ENCODE peak calls at places on chromosomes 11 and 22, in eight cellular contexts. U is IMR-90, D is sigmoid colon, P is mesendoderm, I is right atrium auricular region, O is mesenchymal stem cell, C is lung, E is BE2C. L is an unnamed sample. For H3K27me3 and H3K4me1, the result is how much of the 10 kb centered on the place peaks cover.

GRCh38 chr11:113994077-113994954 is 19.4 kb downstream of the HTR3A start:
- DNase-seq in O (peak), I (no peak), C (no peak), D (no peak), U (no peak), E (peak), P (peak), L (peak)

GRCh38 chr22:41175546-41175945 is 29.6 kb upstream of the L3MBTL2 start:
- DNase-seq in O (no peak), D (no peak), I (no peak), E (peak), U (no peak), P (no peak), C (no peak), L (no peak)

GRCh38 chr22:39207141-39208012 is 37.4 kb downstream of the PDGFB start:
- DNase-seq in U (peak), C (no peak), P (no peak), I (no peak), E (no peak), O (no peak), D (peak), L (no peak)

GRCh38 chr11:73198677-73199076 is 19.4 kb upstream of the P2RY2 start:
- DNase-seq in O (peak), I (no peak), U (no peak), E (no peak), C (peak), D (peak), P (peak), L (no peak)

GRCh38 chr22:49958961-49959781 is 1.4 kb upstream of the PIM3 start:
- DNase-seq in U (no peak), I (no peak), E (peak), C (no peak), O (no peak), D (peak), P (no peak), L (no peak)

GRCh38 chr11:67524480-67524808 is 1.2 kb upstream of the CABP2 start:
- DNase-seq in P (no peak), I (no peak), D (no peak), U (no peak), E (no peak), C (no peak), O (no peak), L (no peak)

GRCh38 chr11:266676-267439 is 11.3 kb upstream of the NLRP6 start:
- DNase-seq in E (no peak), O (no peak), P (peak), C (peak), U (no peak), D (no peak), I (no peak), L (no peak)

GRCh38 chr11:83744620-83745192 is 458.5 kb upstream of the CCDC90B start:
- DNase-seq in D (no peak), C (no peak), O (no peak), E (no peak), I (no peak), P (no peak), U (no peak), L (no peak)

GRCh38 chr11:72578051-72578450 is 96.2 kb downstream of the PDE2A start:
- DNase-seq in E (peak), P (no peak), I (no peak), U (no peak), O (no peak), C (no peak), D (peak), L (no peak)

GRCh38 chr11:103546236-103546635 is 437.0 kb downstream of the DYNC2H1 start:
- DNase-seq in I (no peak), E (no peak), P (no peak), D (no peak), U (peak), C (no peak), O (no peak), L (no peak)

GRCh38 chr22:36765943-36766450 is 9.9 kb downstream of the IFT27 start:
- DNase-seq in P (no peak), O (no peak), U (peak), C (no peak), E (peak), I (no peak), D (no peak), L (no peak)

GRCh38 chr11:77073328-77074001 is 6.7 kb downstream of the CAPN5 start:
- DNase-seq in P (no peak), C (peak), U (peak), I (peak), E (peak), D (peak), O (peak), L (no peak)

GRCh38 chr11:111944139-111944538 is 7.0 kb downstream of the DIXDC1 start:
- DNase-seq in P (peak), I (peak), C (no peak), U (peak), O (peak), D (no peak), E (no peak), L (no peak)

GRCh38 chr22:36938886-36939285 is 25.5 kb downstream of the CSF2RB start:
- DNase-seq in P (no peak), D (no peak), E (no peak), C (no peak), I (no peak), U (no peak), O (no peak), L (no peak)

GRCh38 chr11:6202036-6202435 is 3.0 kb downstream of the OR52W1 start:
- DNase-seq in E (no peak), O (no peak), C (no peak), D (no peak), I (no peak), U (peak), P (no peak), L (no peak)

GRCh38 chr22:49937758-49938564 is 19.5 kb downstream of the CRELD2 start:
- DNase-seq in I (no peak), C (no peak), P (no peak), D (no peak), U (no peak), E (no peak), O (no peak), L (no peak)

GRCh38 chr22:32794449-32795213 is 6.9 kb upstream of the TIMP3 start:
- DNase-seq in E (no peak), D (no peak), I (no peak), P (peak), O (no peak), C (no peak), U (peak), L (no peak)

GRCh38 chr11:45179686-45180085 is 33.2 kb downstream of the PRDM11 start:
- DNase-seq in P (no peak), D (peak), E (no peak), U (no peak), C (no peak), O (no peak), I (no peak), L (no peak)

GRCh38 chr11:70202898-70203748 is at the start of gene FADD:
- DNase-seq in D (peak), E (peak), O (peak), C (peak), I (peak), U (peak), P (peak), L (peak)

GRCh38 chr22:49749227-49749626 is 78.4 kb downstream of the BRD1 start:
- DNase-seq in U (no peak), O (no peak), E (no peak), D (no peak), I (peak), P (no peak), C (no peak), L (no peak)

GRCh38 chr22:27581688-27582087 is 219.9 kb downstream of the MN1 start:
- DNase-seq in I (peak), E (no peak), C (peak), P (no peak), U (peak), D (peak), O (no peak), L (no peak)

GRCh38 chr11:117381988-117382387 is 54.3 kb downstream of the CEP164 start:
- DNase-seq in E (no peak), P (no peak), I (no peak), D (peak), C (no peak), U (no peak), O (no peak), L (no peak)

GRCh38 chr11:75233688-75234295 is 6.8 kb upstream of the TPBGL start:
- DNase-seq in I (no peak), O (peak), U (peak), D (no peak), C (no peak), E (no peak), P (peak), L (no peak)

GRCh38 chr11:34997872-34998548 is 81.6 kb downstream of the PDHX start:
- DNase-seq in O (peak), U (peak), C (no peak), D (no peak), E (no peak), P (no peak), I (no peak), L (peak)

GRCh38 chr11:11478687-11479086 is 125.6 kb upstream of the CSNK2A3 start:
- DNase-seq in D (no peak), E (no peak), P (peak), I (no peak), U (no peak), C (no peak), O (no peak), L (no peak)

GRCh38 chr11:17469998-17470397 is 6.6 kb downstream of the ABCC8 start:
- DNase-seq in D (no peak), P (no peak), E (no peak), I (no peak), C (no peak), O (no peak), U (no peak), L (no peak)

GRCh38 chr22:47176573-47177333 is 414.3 kb downstream of the TBC1D22A start:
- DNase-seq in O (no peak), E (peak), U (no peak), D (peak), P (no peak), I (no peak), C (no peak), L (no peak)

GRCh38 chr11:35678975-35679374 is 16.4 kb downstream of the TRIM44 start:
- DNase-seq in I (no peak), C (no peak), P (no peak), E (no peak), O (no peak), D (no peak), U (no peak), L (no peak)

GRCh38 chr11:16853266-16853665 is 114.8 kb downstream of the C11orf58 start:
- DNase-seq in P (peak), I (no peak), D (no peak), O (no peak), E (no peak), U (no peak), C (no peak), L (no peak)

GRCh38 chr11:104858882-104859735 is 39.2 kb downstream of the CASP12 start:
- DNase-seq in P (no peak), I (no peak), O (peak), U (no peak), E (no peak), D (no peak), C (no peak), L (peak)

GRCh38 chr11:60897496-60897895 is 8.9 kb downstream of the PRPF19 start:
- DNase-seq in P (no peak), E (no peak), U (no peak), O (no peak), C (no peak), D (no peak), I (no peak), L (no peak)
- H3K27me3 ChIP-seq in P (under half), E (under half), U (under half), O (under half), C (under half), D (under half), I (under half), L (under half)

DNA sequence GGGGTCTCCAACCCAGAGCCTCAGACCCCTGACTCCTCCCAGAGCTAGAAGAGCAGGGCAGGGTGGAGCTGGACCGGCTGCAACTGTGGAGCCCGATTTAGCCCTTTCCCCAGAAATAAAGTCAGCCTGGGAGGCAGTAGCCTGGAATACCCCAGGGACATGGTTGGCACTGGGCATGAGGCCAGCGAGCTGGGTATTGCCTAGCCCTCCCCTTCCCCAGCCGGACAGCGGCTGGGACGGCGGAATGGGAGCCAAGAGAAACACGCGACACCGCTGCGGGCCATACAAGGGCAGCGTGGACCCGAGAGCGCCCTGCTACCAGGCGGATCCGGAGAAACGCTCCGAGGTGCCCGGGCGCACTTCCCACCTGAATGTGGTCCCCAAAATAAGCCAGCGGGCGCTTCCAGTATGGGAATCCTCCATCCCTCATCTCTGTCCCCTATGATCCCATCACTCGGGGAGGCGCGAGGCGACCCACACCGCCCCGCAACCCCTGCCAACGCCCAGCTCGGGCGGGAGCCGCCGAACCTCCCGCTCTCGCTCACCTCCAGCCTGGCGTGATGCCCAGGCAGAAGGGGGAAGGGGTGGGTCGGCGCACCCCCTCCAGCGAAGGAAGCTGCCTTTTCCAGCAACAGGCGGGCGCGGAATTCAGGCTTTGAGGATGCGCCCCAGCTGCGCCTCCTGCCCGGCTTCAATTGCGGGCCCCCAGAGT is 757 bp downstream of the MCAM start:
- DNase-seq in U (no peak), I (no peak), P (no peak), C (no peak), E (peak), O (peak), D (peak), L (no peak)
- H3K4me1 ChIP-seq in U (under half), I (half or more), P (under half), C (under half), E (under half), O (under half), D (half or more), L (under half)

GRCh38 chr11:59267196-59267595 is 54.5 kb upstream of the MPEG1 start:
- DNase-seq in I (no peak), E (no peak), U (no peak), P (no peak), C (no peak), O (no peak), D (no peak), L (no peak)
- H3K27me3 ChIP-seq in I (under half), E (under half), U (under half), P (under half), C (under half), O (under half), D (under half), L (under half)

GRCh38 chr11:88288560-88288959 is 49.0 kb downstream of the CTSC start:
- DNase-seq in E (no peak), I (no peak), P (no peak), D (no peak), C (no peak), U (peak), O (no peak), L (no peak)

GRCh38 chr11:88293931-88294330 is 43.6 kb downstream of the CTSC start:
- DNase-seq in O (no peak), P (no peak), C (no peak), D (no peak), I (no peak), E (no peak), U (peak), L (no peak)

GRCh38 chr11:88297320-88298263 is 39.9 kb downstream of the CTSC start:
- DNase-seq in D (no peak), C (no peak), O (no peak), P (peak), U (no peak), E (no peak), I (no peak), L (no peak)

GRCh38 chr11:88295028-88295427 is 42.5 kb downstream of the CTSC start:
- DNase-seq in C (no peak), P (no peak), E (no peak), O (no peak), D (no peak), U (no peak), I (no peak), L (no peak)

GRCh38 chr11:88292156-88292844 is 45.2 kb downstream of the CTSC start:
- DNase-seq in O (no peak), E (peak), D (no peak), C (no peak), I (no peak), U (peak), P (no peak), L (no peak)
- H3K4me1 ChIP-seq in O (under half), E (under half), D (under half), C (under half), I (under half), U (under half), P (under half), L (under half)

L was measured in CD4-positive, alpha-beta memory T cell.